ENCODE peak calls at places on chromosome 18, in six cellular contexts. S is IMR-90, W is mesenchymal stem cell, G is H9, J is mesendoderm, T is H1. M is an unnamed sample.

GRCh38 chr18:1361931-1362330 is 457.3 kb downstream of the ADCYAP1 start:
- DNase-seq in T (no peak), J (no peak), W (no peak), S (no peak), G (no peak), M (no peak)

GRCh38 chr18:57915241-57915640 is 112.1 kb upstream of the ATP8B1 start:
- DNase-seq in G (no peak), T (no peak), S (peak; percentile 92), W (peak; percentile 14), J (no peak), M (no peak)

GRCh38 chr18:61402761-61403160 is 69.5 kb downstream of the CDH20 start:
- DNase-seq in T (no peak), W (no peak), J (no peak), G (no peak), S (no peak), M (no peak)

GRCh38 chr18:13548944-13549878 is 177.1 kb downstream of the FAM210A start:
- DNase-seq in S (no peak), J (no peak), G (no peak), T (no peak), W (no peak), M (no peak)

GRCh38 chr18:55588001-55588875 is at the start of gene TCF4:
- DNase-seq in G (peak; percentile 73), J (peak; percentile 90), W (peak; percentile 73), S (peak; percentile 52), T (no peak), M (peak; percentile 67)

GRCh38 chr18:7545734-7546133 is 21.4 kb upstream of the PTPRM start:
- DNase-seq in J (no peak), S (peak; percentile 73), W (peak; percentile 69), G (no peak), T (no peak), M (no peak)

GRCh38 chr18:21242141-21243040 is at the start of gene GREB1L:
- DNase-seq in J (peak; percentile 76), S (no peak), T (no peak), G (peak; percentile 74), W (peak; percentile 50), M (peak; percentile 75)

GRCh38 chr18:55780591-55781071 is 192.6 kb upstream of the TCF4 start:
- DNase-seq in J (no peak), W (no peak), G (no peak), T (no peak), S (peak; percentile 48), M (no peak)

GRCh38 chr18:60549338-60549960 is 176.9 kb upstream of the MC4R start:
- DNase-seq in T (peak; percentile 15), W (peak; percentile 72), S (peak; percentile 78), G (no peak), J (peak; percentile 62), M (peak; percentile 38)

GRCh38 chr18:2050016-2050415 is 521.3 kb downstream of the METTL4 start:
- DNase-seq in T (no peak), J (no peak), G (no peak), W (no peak), S (no peak), M (no peak)

GRCh38 chr18:55484773-55485172 is 103.2 kb downstream of the TCF4 start:
- DNase-seq in G (no peak), W (no peak), S (no peak), T (no peak), J (no peak), M (no peak)

GRCh38 chr18:2451556-2451955 is 119.7 kb downstream of the METTL4 start:
- DNase-seq in T (no peak), G (no peak), W (no peak), S (no peak), J (no peak), M (no peak)

DNA sequence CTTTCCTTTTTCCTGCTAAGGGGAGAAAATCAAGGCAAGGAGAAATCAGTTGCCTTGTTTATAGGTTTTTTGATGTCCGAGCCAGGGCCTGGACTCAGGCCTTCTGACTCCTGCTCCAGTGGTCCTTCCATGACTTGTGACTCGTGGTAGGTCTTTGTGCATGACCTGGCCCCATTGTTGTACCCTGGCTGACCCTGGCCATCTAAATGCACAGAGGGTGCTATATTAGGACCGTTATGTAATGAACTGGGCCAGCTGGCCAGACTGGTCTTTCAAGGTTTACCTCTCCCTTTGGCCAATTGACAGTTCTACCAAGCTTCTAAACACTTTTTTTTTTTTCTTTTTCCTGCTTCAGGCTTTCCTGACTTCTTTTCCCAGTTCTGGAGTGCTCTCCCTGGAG is 81.1 kb downstream of the SETBP1 start:
- DNase-seq in G (no peak), S (no peak), T (no peak), W (no peak), J (no peak), M (no peak)
- H2BK15ac ChIP-seq in G (no peak overlapping the region), S (no peak overlapping the region), T (no peak overlapping the region), W (no peak overlapping the region), J (no peak overlapping the region), M (no peak overlapping the region)

DNA sequence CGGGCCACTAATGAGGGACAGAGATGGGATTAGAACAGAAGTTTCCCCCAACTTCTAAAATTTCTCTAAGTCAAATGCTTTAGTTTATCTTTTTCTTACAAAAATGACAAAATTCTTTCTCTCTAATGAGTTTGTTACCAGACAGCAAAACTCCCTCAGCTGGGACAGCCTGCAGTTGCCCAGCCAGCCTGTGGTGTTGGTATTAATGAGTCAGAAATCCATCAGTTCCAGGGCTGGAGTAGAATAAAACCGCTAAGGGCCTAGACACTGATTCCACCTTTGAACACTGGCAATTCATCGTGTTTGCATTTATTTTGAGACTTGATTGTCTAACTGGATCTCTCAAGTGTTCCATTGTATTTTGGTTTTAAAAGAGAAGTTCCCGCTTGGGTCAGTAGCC is 38.3 kb upstream of the SMAD2 start:
- DNase-seq in G (no peak), S (no peak), T (no peak), J (peak; percentile 33), W (no peak), M (no peak)
- H2BK5ac ChIP-seq in G (no peak overlapping the region), S (no peak overlapping the region), T (peak overlapping the region; percentile 5), J (peak overlapping the region; percentile 75), W (peak overlapping the region; percentile 54), M (no peak overlapping the region)

GRCh38 chr18:35641467-35641866 is 59.9 kb downstream of the GALNT1 start:
- DNase-seq in S (no peak), G (no peak), T (no peak), J (no peak), W (no peak), M (no peak)
- H3K18ac ChIP-seq in S (peak overlapping the region; percentile 22), G (no peak overlapping the region), T (no peak overlapping the region), J (no peak overlapping the region), W (no peak overlapping the region), M (no peak overlapping the region)

GRCh38 chr18:63928331-63928730 is 20.6 kb downstream of the SERPINB10 start:
- DNase-seq in J (no peak), G (no peak), W (no peak), T (no peak), S (no peak), M (no peak)

GRCh38 chr18:63924551-63924950 is 16.8 kb downstream of the SERPINB10 start:
- DNase-seq in J (no peak), W (peak; percentile 65), S (peak; percentile 20), T (no peak), G (no peak), M (no peak)
- H2BK15ac ChIP-seq in J (no peak overlapping the region), W (no peak overlapping the region), S (no peak overlapping the region), T (no peak overlapping the region), G (no peak overlapping the region), M (no peak overlapping the region)

M was measured in neuronal stem cell.